ENCODE peak calls at places on chromosomes 7 and 10, in ten cellular contexts. T, Z, J, O, X, R, M, D, N and W are unnamed samples.

GRCh38 chr10:46217749-46218453 is 68.9 kb upstream of the ANTXRL start:
- DNase-seq in T (no peak), Z (no peak), J (no peak), O (no peak), X (no peak), R (no peak), M (no peak), D (no peak), N (no peak), W (no peak)

GRCh38 chr7:43568529-43568928 is 14.4 kb upstream of the STK17A start:
- DNase-seq in T (no peak), Z (no peak), J (no peak), O (no peak), X (no peak), R (no peak), M (no peak), D (no peak), N (peak; percentile 92), W (peak; percentile 40)

GRCh38 chr10:33345236-33345635 is 10.8 kb upstream of the NRP1 start:
- DNase-seq in T (no peak), Z (no peak), J (no peak), O (no peak), X (no peak), R (no peak), M (no peak), D (no peak), N (no peak), W (no peak)

GRCh38 chr10:13054844-13055243 is 45.1 kb upstream of the OPTN start:
- DNase-seq in T (no peak), Z (no peak), J (no peak), O (no peak), X (no peak), R (no peak), M (no peak), D (no peak), N (no peak), W (no peak)

GRCh38 chr7:121634356-121634755 is 238.2 kb upstream of the FAM3C start:
- DNase-seq in T (no peak), Z (peak; percentile 4), J (no peak), O (no peak), X (no peak), R (no peak), M (no peak), D (no peak), N (no peak), W (no peak)

GRCh38 chr7:140263277-140263676 is 86.5 kb upstream of the KDM7A start:
- DNase-seq in T (no peak), Z (no peak), J (no peak), O (no peak), X (no peak), R (no peak), M (no peak), D (no peak), N (no peak), W (no peak)

GRCh38 chr10:60978287-60979115 is 34.5 kb upstream of the RHOBTB1 start:
- DNase-seq in T (peak; percentile 75), Z (no peak), J (peak; percentile 57), O (peak; percentile 88), X (no peak), R (no peak), M (no peak), D (no peak), N (peak; percentile 69), W (peak; percentile 13)

GRCh38 chr10:52128056-52128683 is 185.9 kb upstream of the DKK1 start:
- DNase-seq in T (no peak), Z (peak; percentile 61), J (no peak), O (no peak), X (peak; percentile 83), R (no peak), M (no peak), D (peak; percentile 65), N (no peak), W (no peak)

GRCh38 chr7:2978403-2978802 is 65.3 kb downstream of the CARD11 start:
- DNase-seq in T (no peak), Z (no peak), J (peak; percentile 73), O (no peak), X (peak; percentile 49), R (peak; percentile 95), M (peak; percentile 28), D (no peak), N (peak; percentile 3), W (no peak)

GRCh38 chr7:56007891-56008290 is 43.4 kb downstream of the PSPH start:
- DNase-seq in T (no peak), Z (no peak), J (no peak), O (no peak), X (no peak), R (no peak), M (no peak), D (no peak), N (no peak), W (no peak)

GRCh38 chr10:31758495-31758894 is 170.1 kb downstream of the ARHGAP12 start:
- DNase-seq in T (no peak), Z (no peak), J (no peak), O (no peak), X (no peak), R (no peak), M (no peak), D (no peak), N (no peak), W (peak; percentile 91)

GRCh38 chr10:26474062-26474461 is 35.9 kb downstream of the APBB1IP start:
- DNase-seq in T (no peak), Z (no peak), J (no peak), O (no peak), X (no peak), R (no peak), M (no peak), D (no peak), N (peak; percentile 22), W (peak; percentile 72)

GRCh38 chr7:93327006-93327633 is 95.0 kb downstream of the VPS50 start:
- DNase-seq in T (no peak), Z (no peak), J (no peak), O (peak; percentile 73), X (no peak), R (no peak), M (no peak), D (no peak), N (peak; percentile 95), W (peak; percentile 89)

GRCh38 chr10:97078280-97079156 is 107.2 kb downstream of the SLIT1 start:
- DNase-seq in T (no peak), Z (no peak), J (no peak), O (no peak), X (no peak), R (no peak), M (no peak), D (no peak), N (no peak), W (no peak)

GRCh38 chr7:25907214-25907613 is 244.8 kb upstream of the NFE2L3 start:
- DNase-seq in T (no peak), Z (no peak), J (no peak), O (no peak), X (no peak), R (no peak), M (no peak), D (no peak), N (no peak), W (no peak)

GRCh38 chr10:100817268-100817839 is 72.0 kb downstream of the PAX2 start:
- DNase-seq in T (no peak), Z (peak; percentile 70), J (no peak), O (no peak), X (peak; percentile 52), R (no peak), M (no peak), D (no peak), N (no peak), W (no peak)

GRCh38 chr10:19817251-19818046 is 1.2 kb downstream of the PLXDC2 start:
- DNase-seq in T (no peak), Z (peak; percentile 65), J (peak; percentile 20), O (no peak), X (peak; percentile 47), R (peak; percentile 13), M (no peak), D (peak; percentile 60), N (peak; percentile 32), W (no peak)
- TF ChIP-seq CTCF in T (no peak), Z (peak; percentile 35), J (no peak), O (no peak), X (peak; percentile 13), R (no peak), M (no peak), D (no peak), N (peak; percentile 33), W (peak; percentile 8)

GRCh38 chr7:113085781-113086390 is 741 bp downstream of the GPR85 start:
- DNase-seq in T (peak; percentile 4), Z (peak; percentile 17), J (peak; percentile 1), O (no peak), X (no peak), R (no peak), M (no peak), D (no peak), N (peak; percentile 48), W (peak; percentile 40)
- H3K4me3 ChIP-seq in T (peak overlapping the region; percentile 37), Z (peak overlapping the region; percentile 58), J (no peak overlapping the region), O (peak overlapping the region; percentile 65), X (peak overlapping the region; percentile 24), R (no peak overlapping the region), M (peak overlapping the region; percentile 67), D (peak overlapping the region; percentile 64), N (peak overlapping the region; percentile 77), W (peak overlapping the region; percentile 63)

GRCh38 chr10:128633864-128634541 is 507.8 kb upstream of the MKI67 start:
- DNase-seq in T (no peak), Z (peak; percentile 25), J (no peak), O (no peak), X (peak; percentile 28), R (no peak), M (no peak), D (no peak), N (peak; percentile 20), W (no peak)
- TF ChIP-seq CTCF in T (no peak), Z (peak; percentile 48), J (no peak), O (no peak), X (peak; percentile 40), R (no peak), M (peak; percentile 50), D (no peak), N (no peak), W (no peak)

GRCh38 chr10:30445716-30446115 is 11.7 kb downstream of the MAP3K8 start:
- DNase-seq in T (no peak), Z (no peak), J (no peak), O (no peak), X (peak; percentile 37), R (no peak), M (no peak), D (no peak), N (peak; percentile 90), W (peak; percentile 68)
- H3K4me3 ChIP-seq in T (no peak overlapping the region), Z (no peak overlapping the region), J (no peak overlapping the region), O (no peak overlapping the region), X (no peak overlapping the region), R (no peak overlapping the region), M (no peak overlapping the region), D (no peak overlapping the region), N (no peak overlapping the region), W (no peak overlapping the region)

GRCh38 chr10:14758994-14759664 is 15.6 kb downstream of the FAM107B start:
- DNase-seq in T (peak; percentile 32), Z (no peak), J (peak; percentile 58), O (no peak), X (no peak), R (peak; percentile 21), M (no peak), D (no peak), N (no peak), W (no peak)
- TF ChIP-seq CTCF in T (peak; percentile 18), Z (peak; percentile 17), J (no peak), O (no peak), X (peak; percentile 6), R (no peak), M (peak; percentile 20), D (no peak), N (no peak), W (no peak)

GRCh38 chr10:92845926-92846325 is 2.4 kb upstream of the EXOC6 start:
- DNase-seq in T (no peak), Z (no peak), J (no peak), O (no peak), X (no peak), R (no peak), M (no peak), D (no peak), N (no peak), W (no peak)
- H3K4me3 ChIP-seq in T (no peak overlapping the region), Z (no peak overlapping the region), J (no peak overlapping the region), O (no peak overlapping the region), X (no peak overlapping the region), R (no peak overlapping the region), M (no peak overlapping the region), D (no peak overlapping the region), N (no peak overlapping the region), W (no peak overlapping the region)